ENCODE peak calls at places on chromosomes 1 and 21, in eight cellular contexts. One of them, this sample, is unnamed.

GRCh38 chr1:56303805-56304204 is 275.6 kb downstream of the PLPP3 start:
- DNase-seq in body of pancreas: no peak
- DNase-seq in A549: no peak
- DNase-seq in transverse colon: no peak
- DNase-seq in IMR-90: no peak
- DNase-seq in right lobe of liver: no peak
- DNase-seq in endothelial cell of umbilical vein: no peak
- DNase-seq in lower leg skin: no peak
- DNase-seq in this sample: no peak

GRCh38 chr1:41721039-41721438 is 197.7 kb downstream of the HIVEP3 start:
- DNase-seq in body of pancreas: no peak
- DNase-seq in A549: no peak
- DNase-seq in transverse colon: no peak
- DNase-seq in IMR-90: no peak
- DNase-seq in right lobe of liver: no peak
- DNase-seq in endothelial cell of umbilical vein: no peak
- DNase-seq in lower leg skin: no peak
- DNase-seq in this sample: no peak

GRCh38 chr1:78491311-78492071 is 717 bp downstream of the PTGFR start:
- DNase-seq in body of pancreas: peak
- DNase-seq in A549: no peak
- DNase-seq in transverse colon: no peak
- DNase-seq in IMR-90: peak
- DNase-seq in right lobe of liver: no peak
- DNase-seq in endothelial cell of umbilical vein: peak
- DNase-seq in lower leg skin: peak
- DNase-seq in this sample: peak

GRCh38 chr1:108897865-108898720 is 21.3 kb downstream of the GPSM2 start:
- DNase-seq in body of pancreas: peak
- DNase-seq in A549: peak
- DNase-seq in transverse colon: peak
- DNase-seq in IMR-90: peak
- DNase-seq in right lobe of liver: no peak
- DNase-seq in endothelial cell of umbilical vein: peak
- DNase-seq in lower leg skin: no peak
- DNase-seq in this sample: no peak

GRCh38 chr1:43577647-43578542 is 47.2 kb downstream of the PTPRF start:
- DNase-seq in body of pancreas: no peak
- DNase-seq in A549: no peak
- DNase-seq in transverse colon: no peak
- DNase-seq in IMR-90: no peak
- DNase-seq in right lobe of liver: no peak
- DNase-seq in endothelial cell of umbilical vein: no peak
- DNase-seq in lower leg skin: no peak
- DNase-seq in this sample: no peak

GRCh38 chr1:226135709-226136108 is 50.8 kb downstream of the ACBD3 start:
- DNase-seq in body of pancreas: no peak
- DNase-seq in A549: no peak
- DNase-seq in transverse colon: no peak
- DNase-seq in IMR-90: no peak
- DNase-seq in right lobe of liver: no peak
- DNase-seq in endothelial cell of umbilical vein: no peak
- DNase-seq in lower leg skin: no peak
- DNase-seq in this sample: no peak

GRCh38 chr1:43539726-43540434 is 9.2 kb downstream of the PTPRF start:
- DNase-seq in body of pancreas: no peak
- DNase-seq in A549: no peak
- DNase-seq in transverse colon: no peak
- DNase-seq in IMR-90: no peak
- DNase-seq in right lobe of liver: peak
- DNase-seq in endothelial cell of umbilical vein: no peak
- DNase-seq in lower leg skin: no peak
- DNase-seq in this sample: no peak

GRCh38 chr1:5565726-5566125 is 426.5 kb downstream of the NPHP4 start:
- DNase-seq in body of pancreas: no peak
- DNase-seq in A549: no peak
- DNase-seq in transverse colon: no peak
- DNase-seq in IMR-90: no peak
- DNase-seq in right lobe of liver: no peak
- DNase-seq in endothelial cell of umbilical vein: no peak
- DNase-seq in lower leg skin: no peak
- DNase-seq in this sample: no peak

GRCh38 chr1:225882699-225883615 is 777 bp upstream of the TMEM63A start:
- DNase-seq in body of pancreas: peak
- DNase-seq in A549: peak
- DNase-seq in transverse colon: peak
- DNase-seq in IMR-90: peak
- DNase-seq in right lobe of liver: peak
- DNase-seq in endothelial cell of umbilical vein: peak
- DNase-seq in lower leg skin: no peak
- DNase-seq in this sample: peak

GRCh38 chr1:82565546-82565945 is 764.8 kb downstream of the ADGRL2 start:
- DNase-seq in body of pancreas: peak
- DNase-seq in A549: no peak
- DNase-seq in transverse colon: no peak
- DNase-seq in IMR-90: peak
- DNase-seq in right lobe of liver: no peak
- DNase-seq in endothelial cell of umbilical vein: peak
- DNase-seq in lower leg skin: peak
- DNase-seq in this sample: peak

GRCh38 chr1:103256490-103256889 is 148.2 kb upstream of the COL11A1 start:
- DNase-seq in body of pancreas: no peak
- DNase-seq in A549: no peak
- DNase-seq in transverse colon: no peak
- DNase-seq in IMR-90: peak
- DNase-seq in right lobe of liver: no peak
- DNase-seq in endothelial cell of umbilical vein: no peak
- DNase-seq in lower leg skin: no peak
- DNase-seq in this sample: no peak

GRCh38 chr1:97759078-97759477 is 161.8 kb downstream of the DPYD start:
- DNase-seq in body of pancreas: no peak
- DNase-seq in A549: no peak
- DNase-seq in transverse colon: no peak
- DNase-seq in IMR-90: peak
- DNase-seq in right lobe of liver: no peak
- DNase-seq in endothelial cell of umbilical vein: no peak
- DNase-seq in lower leg skin: no peak
- DNase-seq in this sample: no peak

GRCh38 chr21:31416465-31416864 is 72.4 kb upstream of the TIAM1 start:
- DNase-seq in body of pancreas: peak
- DNase-seq in A549: no peak
- DNase-seq in transverse colon: no peak
- DNase-seq in IMR-90: no peak
- DNase-seq in right lobe of liver: no peak
- DNase-seq in endothelial cell of umbilical vein: no peak
- DNase-seq in lower leg skin: no peak
- DNase-seq in this sample: no peak

GRCh38 chr1:8075511-8076051 is 49.5 kb upstream of the ERRFI1 start:
- DNase-seq in body of pancreas: no peak
- DNase-seq in A549: peak
- DNase-seq in transverse colon: no peak
- DNase-seq in IMR-90: peak
- DNase-seq in right lobe of liver: no peak
- DNase-seq in endothelial cell of umbilical vein: no peak
- DNase-seq in lower leg skin: no peak
- DNase-seq in this sample: no peak

GRCh38 chr1:228370941-228371740 is 35.5 kb downstream of the TRIM11 start:
- DNase-seq in body of pancreas: no peak
- DNase-seq in A549: no peak
- DNase-seq in transverse colon: no peak
- DNase-seq in IMR-90: no peak
- DNase-seq in right lobe of liver: peak
- DNase-seq in endothelial cell of umbilical vein: no peak
- DNase-seq in lower leg skin: no peak
- DNase-seq in this sample: no peak

GRCh38 chr1:6899141-6899540 is 113.9 kb downstream of the CAMTA1 start:
- DNase-seq in body of pancreas: no peak
- DNase-seq in A549: no peak
- DNase-seq in transverse colon: no peak
- DNase-seq in IMR-90: peak
- DNase-seq in right lobe of liver: no peak
- DNase-seq in endothelial cell of umbilical vein: no peak
- DNase-seq in lower leg skin: no peak
- DNase-seq in this sample: no peak

GRCh38 chr1:18951416-18951815 is 5.1 kb downstream of the IFFO2 start:
- DNase-seq in body of pancreas: no peak
- DNase-seq in A549: no peak
- DNase-seq in transverse colon: no peak
- DNase-seq in IMR-90: no peak
- DNase-seq in right lobe of liver: peak
- DNase-seq in endothelial cell of umbilical vein: no peak
- DNase-seq in lower leg skin: no peak
- DNase-seq in this sample: no peak

GRCh38 chr1:94332952-94333351 is 85.2 kb upstream of the ABCD3 start:
- DNase-seq in body of pancreas: no peak
- DNase-seq in A549: no peak
- DNase-seq in transverse colon: no peak
- DNase-seq in IMR-90: peak
- DNase-seq in right lobe of liver: no peak
- DNase-seq in endothelial cell of umbilical vein: peak
- DNase-seq in lower leg skin: no peak
- DNase-seq in this sample: peak

GRCh38 chr1:161848676-161849075 is 82.6 kb downstream of the ATF6 start:
- DNase-seq in body of pancreas: no peak
- DNase-seq in A549: no peak
- DNase-seq in transverse colon: no peak
- DNase-seq in IMR-90: no peak
- DNase-seq in right lobe of liver: no peak
- DNase-seq in endothelial cell of umbilical vein: no peak
- DNase-seq in lower leg skin: no peak
- DNase-seq in this sample: no peak

GRCh38 chr1:23084880-23085279 is 65.6 kb downstream of the KDM1A start:
- DNase-seq in body of pancreas: no peak
- DNase-seq in A549: no peak
- DNase-seq in transverse colon: no peak
- DNase-seq in IMR-90: no peak
- DNase-seq in right lobe of liver: no peak
- DNase-seq in endothelial cell of umbilical vein: no peak
- DNase-seq in lower leg skin: no peak
- DNase-seq in this sample: no peak
- TF ChIP-seq POLR2A in body of pancreas: no peak
- TF ChIP-seq POLR2A in A549: no peak
- TF ChIP-seq POLR2A in transverse colon: no peak
- TF ChIP-seq POLR2A in IMR-90: no peak
- TF ChIP-seq POLR2A in right lobe of liver: no peak
- TF ChIP-seq POLR2A in endothelial cell of umbilical vein: no peak
- TF ChIP-seq POLR2A in lower leg skin: no peak
- TF ChIP-seq POLR2A in this sample: no peak

DNA sequence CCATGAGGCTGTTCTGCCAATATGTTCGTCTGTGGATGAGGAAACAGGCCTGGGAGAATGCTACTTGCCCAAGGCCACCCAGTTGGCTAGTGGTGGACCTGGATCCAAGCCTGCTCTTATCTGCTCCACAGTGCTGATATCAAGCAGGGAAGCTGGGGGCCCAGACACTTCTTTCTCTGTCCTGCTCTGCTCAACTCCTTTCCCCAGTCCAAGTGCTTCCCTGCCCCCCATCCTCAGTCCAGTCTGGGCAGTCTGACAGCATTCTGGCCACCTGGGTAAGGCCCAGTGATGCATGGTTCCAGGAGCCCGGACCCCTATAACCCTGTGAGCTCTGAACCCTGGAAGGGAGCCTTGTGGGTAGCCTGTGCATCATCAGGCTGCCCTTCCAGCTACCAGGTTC is 4.2 kb upstream of the PAQR7 start:
- DNase-seq in body of pancreas: peak
- DNase-seq in A549: no peak
- DNase-seq in transverse colon: no peak
- DNase-seq in IMR-90: no peak
- DNase-seq in right lobe of liver: peak
- DNase-seq in endothelial cell of umbilical vein: no peak
- DNase-seq in lower leg skin: no peak
- DNase-seq in this sample: no peak
- TF ChIP-seq POLR2A in body of pancreas: no peak
- TF ChIP-seq POLR2A in A549: no peak
- TF ChIP-seq POLR2A in transverse colon: no peak
- TF ChIP-seq POLR2A in IMR-90: no peak
- TF ChIP-seq POLR2A in right lobe of liver: no peak
- TF ChIP-seq POLR2A in endothelial cell of umbilical vein: no peak
- TF ChIP-seq POLR2A in lower leg skin: no peak
- TF ChIP-seq POLR2A in this sample: no peak

DNA sequence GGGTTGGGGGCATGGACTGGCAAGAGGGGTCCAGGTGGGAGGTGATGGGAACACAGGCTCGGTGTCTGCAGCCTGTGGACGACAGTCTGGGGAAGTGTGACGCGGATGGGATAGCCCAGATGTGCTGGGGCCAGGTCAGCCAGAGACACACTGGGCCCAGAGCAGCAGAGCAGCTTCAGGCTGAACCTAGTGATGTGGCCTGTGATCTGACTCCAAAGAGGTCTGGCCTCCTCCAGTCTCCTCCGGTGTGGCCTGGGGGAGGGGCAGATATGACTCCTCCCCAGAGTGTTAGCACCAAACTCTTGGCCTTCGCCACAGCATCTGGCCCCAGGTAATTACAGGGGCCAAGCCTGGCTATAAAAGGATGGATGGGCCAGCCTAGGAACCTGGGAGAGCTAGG is 13.5 kb downstream of the EFNA3 start:
- DNase-seq in body of pancreas: no peak
- DNase-seq in A549: no peak
- DNase-seq in transverse colon: no peak
- DNase-seq in IMR-90: no peak
- DNase-seq in right lobe of liver: no peak
- DNase-seq in endothelial cell of umbilical vein: no peak
- DNase-seq in lower leg skin: no peak
- DNase-seq in this sample: no peak
- TF ChIP-seq POLR2A in body of pancreas: no peak
- TF ChIP-seq POLR2A in A549: no peak
- TF ChIP-seq POLR2A in transverse colon: no peak
- TF ChIP-seq POLR2A in IMR-90: no peak
- TF ChIP-seq POLR2A in right lobe of liver: no peak
- TF ChIP-seq POLR2A in endothelial cell of umbilical vein: no peak
- TF ChIP-seq POLR2A in lower leg skin: no peak
- TF ChIP-seq POLR2A in this sample: no peak

DNA sequence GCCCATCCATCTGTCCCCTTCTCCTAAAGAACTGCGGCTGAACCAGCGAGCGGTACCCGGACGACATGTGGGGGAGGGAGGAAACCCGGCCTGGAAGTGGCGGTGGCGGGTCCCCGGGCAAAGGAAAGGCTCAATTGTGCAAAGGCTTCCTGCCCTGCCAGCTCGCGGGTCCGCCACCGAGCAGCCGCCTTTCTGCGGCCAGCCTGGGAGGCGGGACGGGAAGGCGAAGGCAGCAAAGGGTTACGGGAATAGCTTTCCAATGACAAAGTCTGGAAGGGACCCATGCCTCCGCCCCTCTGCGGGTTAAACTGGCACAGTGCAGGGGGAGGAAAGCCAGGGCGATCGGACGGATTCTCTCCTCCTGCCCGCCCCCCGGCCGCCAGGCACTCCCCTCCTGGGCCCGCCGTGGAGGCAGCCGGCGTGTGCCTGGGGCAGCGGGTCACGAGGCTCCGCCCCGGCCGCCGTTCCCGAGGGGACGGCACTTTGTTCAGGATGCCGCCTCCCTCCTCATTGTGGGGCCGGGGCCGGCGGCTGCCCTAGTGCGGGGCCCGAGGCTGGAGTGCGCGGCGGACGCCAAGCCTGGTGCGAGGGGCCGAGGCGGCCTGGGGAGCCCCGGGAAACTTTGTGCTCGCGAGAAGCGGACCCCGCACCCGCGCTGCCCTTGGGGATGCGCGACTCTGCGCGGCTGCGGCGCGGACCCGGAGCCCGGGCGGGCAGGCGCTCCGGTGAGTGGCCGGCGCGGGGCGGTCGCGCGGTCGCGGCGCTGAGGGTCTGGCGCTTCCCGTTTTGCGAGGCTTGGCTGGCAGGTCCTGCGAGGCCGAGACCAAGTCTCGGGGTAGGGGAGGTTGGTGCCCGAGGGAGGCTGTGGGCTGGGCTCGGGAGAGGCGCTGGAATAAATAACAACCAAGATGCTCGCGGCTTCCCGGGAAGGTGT is at the start of gene NAV1:
- DNase-seq in body of pancreas: peak
- DNase-seq in A549: peak
- DNase-seq in transverse colon: peak
- DNase-seq in IMR-90: peak
- DNase-seq in right lobe of liver: no peak
- DNase-seq in endothelial cell of umbilical vein: peak
- DNase-seq in lower leg skin: peak
- DNase-seq in this sample: peak
- TF ChIP-seq POLR2A in body of pancreas: no peak
- TF ChIP-seq POLR2A in A549: no peak
- TF ChIP-seq POLR2A in transverse colon: peak
- TF ChIP-seq POLR2A in IMR-90: peak
- TF ChIP-seq POLR2A in right lobe of liver: peak
- TF ChIP-seq POLR2A in endothelial cell of umbilical vein: peak
- TF ChIP-seq POLR2A in lower leg skin: no peak
- TF ChIP-seq POLR2A in this sample: peak

This sample was measured in H54.